ENCODE peak calls at places on chromosome 22, in seven cellular contexts. X is GM12891, W is GM12892, Y is K562, B is SK-N-SH, O is GM12878, Q is HepG2. C is an unnamed sample.
A peak's percentile ranks its signal among the peaks of the same experiment; 100 is the strongest.

GRCh38 chr22:17951315-17951714 is 73.0 kb downstream of the MICAL3 start:
- DNase-seq in X (no peak), W (no peak), Y (no peak), B (no peak), O (no peak), Q (peak; percentile 50), C (no peak)

GRCh38 chr22:41922940-41923594 is 3.5 kb downstream of the TNFRSF13C start:
- DNase-seq in X (no peak), W (no peak), Y (no peak), B (no peak), O (no peak), Q (no peak), C (no peak)

GRCh38 chr22:44307509-44308169 is 5.1 kb downstream of the SHISAL1 start:
- DNase-seq in X (no peak), W (no peak), Y (no peak), B (no peak), O (no peak), Q (no peak), C (no peak)

GRCh38 chr22:41619979-41620645 is 731 bp downstream of the DESI1 start:
- DNase-seq in X (peak; percentile 19), W (peak; percentile 25), Y (peak; percentile 23), B (peak; percentile 38), O (no peak), Q (peak; percentile 49), C (no peak)

GRCh38 chr22:49240472-49240871 is 587.2 kb downstream of the BRD1 start:
- DNase-seq in X (no peak), W (no peak), Y (no peak), B (no peak), O (no peak), Q (no peak), C (peak; percentile 14)

GRCh38 chr22:42817556-42817955 is 39.5 kb downstream of the ARFGAP3 start:
- DNase-seq in X (no peak), W (no peak), Y (no peak), B (no peak), O (no peak), Q (no peak), C (no peak)

GRCh38 chr22:35150163-35151107 is 84.5 kb downstream of the ISX start:
- DNase-seq in X (no peak), W (no peak), Y (peak; percentile 41), B (peak; percentile 61), O (no peak), Q (peak; percentile 36), C (peak; percentile 94)

GRCh38 chr22:17774206-17774927 is at the start of gene BID:
- DNase-seq in X (peak; percentile 62), W (peak; percentile 58), Y (peak; percentile 81), B (peak; percentile 84), O (no peak), Q (no peak), C (no peak)

GRCh38 chr22:40128989-40129388 is 48.7 kb upstream of the TNRC6B start:
- DNase-seq in X (peak; percentile 36), W (peak; percentile 19), Y (no peak), B (no peak), O (no peak), Q (no peak), C (no peak)

GRCh38 chr22:47042861-47043496 is 280.5 kb downstream of the TBC1D22A start:
- DNase-seq in X (no peak), W (no peak), Y (no peak), B (no peak), O (no peak), Q (no peak), C (no peak)

GRCh38 chr22:44461614-44462013 is 36.4 kb downstream of the RTL6 start:
- DNase-seq in X (no peak), W (no peak), Y (no peak), B (no peak), O (no peak), Q (no peak), C (no peak)

GRCh38 chr22:19716041-19716828 is 1.9 kb downstream of the SEPTIN5 start:
- DNase-seq in X (no peak), W (no peak), Y (no peak), B (no peak), O (no peak), Q (no peak), C (no peak)

GRCh38 chr22:17475318-17476212 is 87.7 kb upstream of the SLC25A18 start:
- DNase-seq in X (no peak), W (no peak), Y (no peak), B (no peak), O (no peak), Q (no peak), C (no peak)

GRCh38 chr22:32206774-32207758 is 2.2 kb upstream of the RFPL2 start:
- DNase-seq in X (no peak), W (no peak), Y (no peak), B (peak; percentile 32), O (no peak), Q (peak; percentile 41), C (no peak)

GRCh38 chr22:17581631-17582030 is 18.3 kb downstream of the SLC25A18 start:
- DNase-seq in X (no peak), W (no peak), Y (no peak), B (no peak), O (no peak), Q (no peak), C (no peak)

GRCh38 chr22:23219787-23220484 is 39.6 kb downstream of the BCR start:
- DNase-seq in X (peak; percentile 53), W (no peak), Y (no peak), B (no peak), O (peak; percentile 67), Q (no peak), C (no peak)

GRCh38 chr22:25630446-25630845 is 66.0 kb downstream of the GRK3 start:
- DNase-seq in X (no peak), W (no peak), Y (no peak), B (no peak), O (no peak), Q (no peak), C (no peak)

GRCh38 chr22:42928969-42929837 is 72.1 kb upstream of the ARFGAP3 start:
- DNase-seq in X (no peak), W (no peak), Y (no peak), B (no peak), O (peak; percentile 61), Q (peak; percentile 73), C (no peak)

GRCh38 chr22:40434101-40434500 is 63.7 kb downstream of the SGSM3 start:
- DNase-seq in X (no peak), W (no peak), Y (no peak), B (no peak), O (no peak), Q (no peak), C (no peak)

GRCh38 chr22:44574581-44575343 is 76.7 kb upstream of the RTL6 start:
- DNase-seq in X (no peak), W (no peak), Y (no peak), B (peak; percentile 62), O (no peak), Q (no peak), C (no peak)

GRCh38 chr22:25372000-25372595 is 152.7 kb downstream of the CRYBB2 start:
- DNase-seq in X (no peak), W (no peak), Y (no peak), B (no peak), O (no peak), Q (no peak), C (no peak)

GRCh38 chr22:50329236-50329635 is 2.4 kb upstream of the DENND6B start:
- DNase-seq in X (no peak), W (no peak), Y (no peak), B (no peak), O (no peak), Q (no peak), C (no peak)

GRCh38 chr22:11627798-11628650 is 3900.0 kb upstream of the OR11H1 start:
- DNase-seq in X (no peak), W (peak; percentile 28), Y (no peak), B (peak; percentile 31), O (no peak), Q (no peak), C (no peak)

GRCh38 chr22:19514831-19515565 is 9.2 kb downstream of the CLDN5 start:
- DNase-seq in X (no peak), W (no peak), Y (no peak), B (no peak), O (no peak), Q (no peak), C (no peak)

GRCh38 chr22:31130873-31131272 is 8.1 kb downstream of the INPP5J start:
- DNase-seq in X (no peak), W (no peak), Y (no peak), B (peak; percentile 48), O (no peak), Q (peak; percentile 31), C (no peak)
- TF ChIP-seq TAF1 in X (no peak), W (no peak), Y (no peak), B (no peak), O (no peak), Q (no peak), C (no peak)

DNA sequence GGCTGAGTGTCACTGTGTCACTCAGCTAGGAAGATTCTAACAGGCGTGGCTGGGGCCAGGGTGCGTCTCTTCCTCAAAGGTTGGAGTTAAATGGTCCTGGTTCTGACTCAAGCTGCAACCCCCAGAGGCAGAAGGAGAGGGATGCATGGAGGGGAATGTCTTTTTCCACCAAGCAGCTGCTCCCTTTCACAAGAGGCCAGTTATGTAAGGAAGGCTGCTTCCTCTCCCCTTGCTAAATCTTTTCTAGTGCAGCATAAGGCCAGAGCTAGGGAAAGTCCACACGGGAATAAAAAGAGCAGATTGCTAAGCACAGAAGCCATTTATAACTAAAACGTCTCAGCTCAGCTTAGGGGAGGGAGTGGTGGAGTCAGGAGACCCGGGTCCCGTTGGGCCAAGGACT is 10.0 kb downstream of the PVALB start:
- DNase-seq in X (no peak), W (no peak), Y (no peak), B (no peak), O (no peak), Q (no peak), C (no peak)
- TF ChIP-seq TAF1 in X (no peak), W (no peak), Y (no peak), B (no peak), O (no peak), Q (no peak), C (no peak)

DNA sequence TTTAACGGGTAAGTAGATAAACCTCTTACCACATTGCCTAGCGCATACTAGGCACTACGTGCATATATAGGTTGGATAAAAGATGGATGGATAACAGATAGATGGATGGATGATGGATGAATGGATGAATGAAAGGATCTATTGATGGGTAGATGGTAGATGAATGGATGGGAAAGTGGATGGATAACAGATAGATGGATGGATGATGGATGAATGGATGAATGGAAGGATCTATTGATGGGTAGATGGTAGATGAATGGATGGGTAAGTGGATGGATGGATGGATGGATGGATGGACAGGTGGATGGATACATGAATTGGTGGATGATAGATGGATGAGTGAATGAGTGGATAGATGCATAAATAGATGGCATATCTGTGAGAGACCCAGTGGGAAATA is 555.0 kb downstream of the MN1 start:
- DNase-seq in X (no peak), W (no peak), Y (no peak), B (no peak), O (no peak), Q (no peak), C (no peak)
- TF ChIP-seq TAF1 in X (no peak), W (no peak), Y (no peak), B (no peak), O (no peak), Q (no peak), C (no peak)

GRCh38 chr22:38796262-38796957 is 2.5 kb upstream of the DNAL4 start:
- DNase-seq in X (no peak), W (no peak), Y (no peak), B (no peak), O (no peak), Q (no peak), C (no peak)
- TF ChIP-seq TAF1 in X (no peak), W (no peak), Y (no peak), B (no peak), O (no peak), Q (no peak), C (no peak)

C was measured in H1.